ENCODE peak calls at places on chromosomes 2 and 18, in six cellular contexts. R, A, N, O, L and E are unnamed samples.

GRCh38 chr2:3613524-3613905 is 18.6 kb downstream of the COLEC11 start:
- DNase-seq in A (no peak), L (no peak), O (peak), N (no peak), R (no peak), E (no peak)

GRCh38 chr18:22167091-22167470 is 2.3 kb upstream of the GATA6 start:
- DNase-seq in A (peak), N (no peak), R (no peak), L (no peak), O (peak), E (no peak)

GRCh38 chr2:139949242-139949972 is 1169.2 kb upstream of the NXPH2 start:
- DNase-seq in R (no peak), L (no peak), N (no peak), O (no peak), A (no peak), E (no peak)

GRCh38 chr2:3738454-3738853 is 35.1 kb downstream of the DCDC2C start:
- DNase-seq in L (peak), A (peak), O (no peak), R (no peak), N (peak), E (peak)

GRCh38 chr2:103009861-103010260 is 248.0 kb downstream of the TMEM182 start:
- DNase-seq in L (no peak), A (no peak), O (no peak), N (no peak), R (no peak), E (no peak)

GRCh38 chr2:105950521-105951389 is 206.0 kb downstream of the NCK2 start:
- DNase-seq in R (no peak), L (no peak), A (no peak), O (no peak), N (peak), E (no peak)

GRCh38 chr2:239927424-239927981 is 97.6 kb downstream of the NDUFA10 start:
- DNase-seq in R (peak), O (no peak), N (peak), A (peak), L (peak), E (peak)

GRCh38 chr2:236998250-236998649 is 87.4 kb upstream of the COPS8 start:
- DNase-seq in N (no peak), L (no peak), O (no peak), R (no peak), A (peak), E (no peak)

GRCh38 chr2:8296340-8296739 is 385.5 kb upstream of the ID2 start:
- DNase-seq in L (no peak), O (no peak), N (peak), R (no peak), A (no peak), E (no peak)

GRCh38 chr2:209577376-209578357 is 153.8 kb downstream of the MAP2 start:
- DNase-seq in L (no peak), A (peak), N (no peak), O (no peak), R (no peak), E (no peak)

GRCh38 chr2:144455979-144456378 is 63.9 kb downstream of the ZEB2 start:
- DNase-seq in O (no peak), R (no peak), N (no peak), A (no peak), L (no peak), E (no peak)

GRCh38 chr2:46970334-46971288 is 55.0 kb upstream of the MCFD2 start:
- DNase-seq in N (no peak), O (no peak), R (no peak), A (peak), L (no peak), E (no peak)

GRCh38 chr18:47899107-47899840 is 31.2 kb downstream of the SMAD2 start:
- DNase-seq in N (no peak), R (no peak), A (peak), L (no peak), O (no peak), E (no peak)

GRCh38 chr18:27239669-27240068 is 54.6 kb upstream of the CHST9 start:
- DNase-seq in R (no peak), A (no peak), L (no peak), O (no peak), N (no peak), E (no peak)

GRCh38 chr2:83584674-83585073 is 874.4 kb downstream of the SUCLG1 start:
- DNase-seq in O (no peak), L (no peak), N (no peak), R (no peak), A (peak), E (no peak)

GRCh38 chr2:53576361-53576620 is 191.3 kb upstream of the CHAC2 start:
- DNase-seq in L (no peak), R (no peak), A (no peak), N (no peak), O (no peak), E (no peak)

GRCh38 chr2:223549215-223549614 is 52.9 kb downstream of the SCG2 start:
- DNase-seq in L (peak), R (no peak), O (no peak), N (no peak), A (peak), E (no peak)

GRCh38 chr2:235116885-235117492 is 165.2 kb downstream of the SH3BP4 start:
- DNase-seq in O (no peak), A (peak), R (no peak), L (peak), N (no peak), E (no peak)

GRCh38 chr2:226730487-226730886 is 69.1 kb downstream of the IRS1 start:
- DNase-seq in A (peak), N (no peak), L (no peak), O (no peak), R (no peak), E (no peak)